ENCODE peak calls at places on chromosomes 3 and 15, in seven cellular contexts. I is GM10248; Z is epithelial cell of esophagus; P is activated CD4-positive, alpha-beta T cell treated with anti-CD3 and anti-CD28 coated beads, Interleukin-2, amount 50 U/mL, for 1 hour; B is type B pancreatic cell; Y is GM04504; G is activated naive CD4-positive, alpha-beta T cell. K is an unnamed sample.

GRCh38 chr3:14852721-14853120 is 34.0 kb downstream of the FGD5 start:
- DNase-seq in B (no peak), I (no peak), G (no peak), Y (no peak), Z (no peak), P (no peak), K (no peak)

GRCh38 chr15:70252936-70253280 is 155.2 kb upstream of the TLE3 start:
- DNase-seq in Y (no peak), B (no peak), I (no peak), P (no peak), G (no peak), Z (no peak), K (no peak)

GRCh38 chr15:61517776-61518175 is 288.7 kb upstream of the RORA start:
- DNase-seq in Z (no peak), I (no peak), G (no peak), Y (no peak), P (no peak), B (no peak), K (no peak)

GRCh38 chr3:172313671-172314070 is 134.6 kb downstream of the GHSR start:
- DNase-seq in P (no peak), Z (peak), B (no peak), Y (no peak), G (no peak), I (no peak), K (no peak)

GRCh38 chr3:17089314-17089700 is 204.6 kb downstream of the PLCL2 start:
- DNase-seq in Y (no peak), I (no peak), P (no peak), B (no peak), G (no peak), Z (no peak), K (no peak)

GRCh38 chr3:146834917-146835316 is 229.8 kb upstream of the PLSCR5 start:
- DNase-seq in I (no peak), Y (no peak), G (no peak), B (no peak), Z (no peak), P (no peak), K (no peak)

GRCh38 chr3:32951410-32951811 is at the start of gene CCR4:
- DNase-seq in Z (no peak), P (peak), Y (no peak), G (no peak), I (no peak), B (no peak), K (no peak)

GRCh38 chr3:135325096-135325495 is 530.0 kb downstream of the EPHB1 start:
- DNase-seq in Z (peak), I (no peak), G (no peak), P (no peak), Y (no peak), B (no peak), K (no peak)

GRCh38 chr3:195808741-195809290 is 2.9 kb downstream of the MUC4 start:
- DNase-seq in I (no peak), Z (no peak), B (no peak), G (no peak), Y (no peak), P (no peak), K (no peak)

GRCh38 chr3:134364061-134364935 is 9.9 kb downstream of the AMOTL2 start:
- DNase-seq in Z (peak), P (peak), Y (peak), I (no peak), G (no peak), B (peak), K (peak)

GRCh38 chr3:80350771-80351170 is 583.0 kb upstream of the ROBO1 start:
- DNase-seq in Z (no peak), I (no peak), B (no peak), G (no peak), P (no peak), Y (no peak), K (no peak)

K was measured in HFF-Myc.